ENCODE peak calls at places on chromosomes 16 and 17, in ten cellular contexts. P is stimulated activated CD4-positive, alpha-beta T cell treated with anti-CD3 and anti-CD28 coated beads, Interleukin-12 subunit alpha, Interleukin-12 subunit beta, amount 100 ng/mL, for 48 hours; L is choroid plexus epithelial cell; J is SHP77; K is hippocampal formation; Q is AML-193; F is aorta; W is germinal center; A is Caki2; H is NCI-H1092. N is an unnamed sample.

GRCh38 chr17:263773-264172 is 82.3 kb upstream of the DOC2B start:
- DNase-seq in P (no peak), L (no peak), J (no peak), K (no peak), Q (no peak), F (no peak), W (no peak), A (no peak), H (no peak), N (no peak)

GRCh38 chr16:78505544-78506371 is 406.3 kb downstream of the WWOX start:
- DNase-seq in P (no peak), L (peak), J (peak), K (peak), Q (no peak), F (peak), W (no peak), A (no peak), H (peak), N (peak)

GRCh38 chr16:3702082-3702481 is 15.2 kb downstream of the TRAP1 start:
- DNase-seq in P (no peak), L (no peak), J (no peak), K (no peak), Q (no peak), F (no peak), W (no peak), A (no peak), H (no peak), N (no peak)

GRCh38 chr16:64590516-64590915 is 531.3 kb downstream of the CDH11 start:
- DNase-seq in P (no peak), L (peak), J (no peak), K (no peak), Q (no peak), F (no peak), W (no peak), A (no peak), H (no peak), N (peak)

GRCh38 chr16:85898521-85899442 is at the start of gene IRF8:
- DNase-seq in P (peak), L (peak), J (no peak), K (no peak), Q (no peak), F (peak), W (peak), A (peak), H (no peak), N (peak)

GRCh38 chr16:67215690-67216089 is 11.2 kb upstream of the TMEM208 start:
- DNase-seq in P (no peak), L (no peak), J (no peak), K (no peak), Q (no peak), F (no peak), W (no peak), A (no peak), H (no peak), N (no peak)

GRCh38 chr16:57091200-57091989 is 988 bp upstream of the CPNE2 start:
- DNase-seq in P (no peak), L (peak), J (no peak), K (no peak), Q (no peak), F (peak), W (no peak), A (peak), H (no peak), N (peak)

GRCh38 chr17:81869221-81870154 is 1.6 kb downstream of the ARHGDIA start:
- DNase-seq in P (no peak), L (peak), J (no peak), K (no peak), Q (no peak), F (peak), W (peak), A (peak), H (no peak), N (no peak)

GRCh38 chr17:47962901-47963300 is 5.2 kb upstream of the PRR15L start:
- DNase-seq in P (no peak), L (no peak), J (no peak), K (no peak), Q (no peak), F (no peak), W (no peak), A (no peak), H (no peak), N (no peak)

GRCh38 chr17:66580601-66581385 is 254.1 kb upstream of the CACNG5 start:
- DNase-seq in P (no peak), L (peak), J (no peak), K (no peak), Q (no peak), F (no peak), W (no peak), A (peak), H (no peak), N (no peak)

GRCh38 chr16:68357521-68357922 is 46.7 kb downstream of the PRMT7 start:
- DNase-seq in P (no peak), L (no peak), J (no peak), K (no peak), Q (no peak), F (peak), W (no peak), A (no peak), H (no peak), N (no peak)

GRCh38 chr16:67207116-67207856 is 8.4 kb downstream of the ELMO3 start:
- DNase-seq in P (no peak), L (no peak), J (no peak), K (no peak), Q (no peak), F (no peak), W (no peak), A (no peak), H (no peak), N (no peak)

GRCh38 chr17:74305865-74306654 is 20.0 kb upstream of the KIF19 start:
- DNase-seq in P (no peak), L (no peak), J (peak), K (peak), Q (no peak), F (no peak), W (no peak), A (no peak), H (peak), N (no peak)

GRCh38 chr16:12150600-12150999 is 174.1 kb downstream of the SNX29 start:
- DNase-seq in P (no peak), L (no peak), J (no peak), K (no peak), Q (no peak), F (no peak), W (no peak), A (no peak), H (no peak), N (no peak)

GRCh38 chr16:50747206-50747956 is 5.5 kb downstream of the CYLD start:
- DNase-seq in P (no peak), L (peak), J (no peak), K (peak), Q (peak), F (no peak), W (peak), A (no peak), H (no peak), N (peak)

GRCh38 chr17:64459284-64459747 is 10.4 kb downstream of the MILR1 start:
- DNase-seq in P (no peak), L (peak), J (no peak), K (no peak), Q (no peak), F (no peak), W (no peak), A (no peak), H (no peak), N (peak)

GRCh38 chr17:40315678-40316570 is 6.9 kb downstream of the RARA start:
- DNase-seq in P (no peak), L (no peak), J (no peak), K (no peak), Q (no peak), F (no peak), W (no peak), A (no peak), H (no peak), N (no peak)

GRCh38 chr17:55625516-55625915 is 97.1 kb downstream of the TMEM100 start:
- DNase-seq in P (no peak), L (no peak), J (no peak), K (no peak), Q (no peak), F (no peak), W (no peak), A (no peak), H (no peak), N (no peak)

GRCh38 chr16:83799336-83799735 is 8.4 kb upstream of the HSBP1 start:
- DNase-seq in P (no peak), L (no peak), J (no peak), K (no peak), Q (no peak), F (no peak), W (no peak), A (no peak), H (no peak), N (peak)

GRCh38 chr16:64313726-64314125 is 808.1 kb downstream of the CDH11 start:
- DNase-seq in P (no peak), L (no peak), J (no peak), K (no peak), Q (no peak), F (no peak), W (no peak), A (no peak), H (no peak), N (no peak)

GRCh38 chr16:85204242-85205010 is 92.2 kb upstream of the CIBAR2 start:
- DNase-seq in P (no peak), L (peak), J (no peak), K (no peak), Q (no peak), F (no peak), W (no peak), A (no peak), H (no peak), N (no peak)

GRCh38 chr17:27473190-27473747 is 17.0 kb downstream of the KSR1 start:
- DNase-seq in P (no peak), L (no peak), J (no peak), K (no peak), Q (no peak), F (no peak), W (no peak), A (no peak), H (no peak), N (no peak)

GRCh38 chr16:53872248-53873221 is 168.6 kb downstream of the FTO start:
- DNase-seq in P (no peak), L (peak), J (no peak), K (no peak), Q (peak), F (no peak), W (no peak), A (no peak), H (no peak), N (peak)

GRCh38 chr17:50817838-50818237 is 17.5 kb upstream of the WFIKKN2 start:
- DNase-seq in P (no peak), L (peak), J (no peak), K (no peak), Q (no peak), F (no peak), W (no peak), A (no peak), H (no peak), N (peak)

GRCh38 chr16:1645914-1646525 is 32.1 kb upstream of the JPT2 start:
- DNase-seq in P (peak), L (peak), J (no peak), K (no peak), Q (no peak), F (no peak), W (no peak), A (peak), H (no peak), N (peak)

GRCh38 chr16:83365166-83365565 is 442.6 kb upstream of the HSBP1 start:
- DNase-seq in P (no peak), L (no peak), J (no peak), K (no peak), Q (no peak), F (no peak), W (no peak), A (no peak), H (no peak), N (peak)

GRCh38 chr16:12455287-12455798 is 348.3 kb downstream of the CPPED1 start:
- DNase-seq in P (no peak), L (peak), J (peak), K (peak), Q (peak), F (peak), W (peak), A (peak), H (peak), N (peak)

GRCh38 chr17:10737168-10737622 is 7.4 kb upstream of the TMEM220 start:
- DNase-seq in P (no peak), L (peak), J (peak), K (peak), Q (peak), F (peak), W (no peak), A (peak), H (no peak), N (peak)

GRCh38 chr17:22467720-22468119 is 775.4 kb downstream of the KCNJ18 start:
- DNase-seq in P (no peak), L (no peak), J (no peak), K (no peak), Q (no peak), F (no peak), W (no peak), A (no peak), H (no peak), N (no peak)

GRCh38 chr16:819336-819735 is 18.8 kb upstream of the GNG13 start:
- DNase-seq in P (no peak), L (no peak), J (no peak), K (no peak), Q (no peak), F (no peak), W (no peak), A (no peak), H (no peak), N (no peak)

GRCh38 chr16:11032922-11033291 is 88.5 kb downstream of the CLEC16A start:
- DNase-seq in P (no peak), L (peak), J (no peak), K (no peak), Q (no peak), F (no peak), W (no peak), A (no peak), H (no peak), N (no peak)

GRCh38 chr17:59972778-59973177 is 8.2 kb upstream of the RNFT1 start:
- DNase-seq in P (no peak), L (peak), J (no peak), K (no peak), Q (no peak), F (no peak), W (no peak), A (no peak), H (no peak), N (no peak)

GRCh38 chr17:32486091-32486700 is 597 bp upstream of the CDK5R1 start:
- DNase-seq in P (peak), L (peak), J (peak), K (peak), Q (peak), F (peak), W (peak), A (peak), H (peak), N (no peak)

GRCh38 chr17:30541802-30542201 is 64.6 kb downstream of the GOSR1 start:
- DNase-seq in P (no peak), L (no peak), J (peak), K (no peak), Q (no peak), F (no peak), W (no peak), A (no peak), H (no peak), N (no peak)

GRCh38 chr17:17570798-17571716 is 20.5 kb downstream of the PEMT start:
- DNase-seq in P (no peak), L (no peak), J (no peak), K (no peak), Q (no peak), F (no peak), W (no peak), A (no peak), H (peak), N (no peak)

GRCh38 chr17:12229315-12229714 is 208.6 kb downstream of the MAP2K4 start:
- DNase-seq in P (no peak), L (no peak), J (no peak), K (no peak), Q (no peak), F (no peak), W (no peak), A (no peak), H (no peak), N (no peak)

GRCh38 chr17:81960130-81960958 is 643 bp downstream of the NOTUM start:
- DNase-seq in P (no peak), L (no peak), J (no peak), K (no peak), Q (no peak), F (no peak), W (no peak), A (no peak), H (no peak), N (no peak)

GRCh38 chr16:54054237-54054780 is 232.3 kb downstream of the IRX3 start:
- DNase-seq in P (no peak), L (no peak), J (no peak), K (no peak), Q (no peak), F (no peak), W (no peak), A (no peak), H (peak), N (no peak)

GRCh38 chr17:11182430-11182829 is 58.6 kb upstream of the SHISA6 start:
- DNase-seq in P (no peak), L (no peak), J (no peak), K (no peak), Q (no peak), F (no peak), W (no peak), A (peak), H (no peak), N (peak)